ENCODE peak calls at places on chromosomes 6 and 20, in nine cellular contexts. T, D, V, W, U, C, Z, H and O are unnamed samples.
A peak's percentile ranks its signal among the peaks of the same experiment; 100 is the strongest.

GRCh38 chr6:149342525-149342924 is 25.0 kb downstream of the TAB2 start:
- DNase-seq in C (no peak), W (no peak), V (no peak), H (no peak), D (no peak), Z (no peak), T (no peak), U (no peak), O (no peak)

GRCh38 chr6:15504581-15505350 is 158.1 kb downstream of the DTNBP1 start:
- DNase-seq in H (peak; percentile 48), U (peak; percentile 89), T (no peak), D (no peak), V (no peak), W (no peak), C (no peak), Z (no peak), O (peak; percentile 90)

GRCh38 chr6:1679691-1680068 is 70.0 kb downstream of the FOXC1 start:
- DNase-seq in V (no peak), C (no peak), W (no peak), U (no peak), Z (no peak), H (no peak), D (no peak), T (no peak), O (no peak)

GRCh38 chr6:43911625-43912577 is 141.9 kb downstream of the VEGFA start:
- DNase-seq in H (no peak), U (no peak), Z (no peak), D (no peak), T (no peak), W (no peak), V (no peak), C (no peak), O (no peak)

GRCh38 chr20:9348746-9349145 is 165.6 kb upstream of the LAMP5 start:
- DNase-seq in V (no peak), T (no peak), D (no peak), U (no peak), Z (no peak), C (no peak), W (no peak), H (no peak), O (no peak)

GRCh38 chr6:46437671-46438221 is 53.5 kb downstream of the RCAN2 start:
- DNase-seq in T (no peak), V (no peak), U (no peak), Z (no peak), H (no peak), W (no peak), C (no peak), D (no peak), O (no peak)

GRCh38 chr20:11906626-11907480 is 10.8 kb upstream of the BTBD3 start:
- DNase-seq in T (no peak), V (no peak), U (no peak), C (no peak), W (no peak), Z (no peak), H (no peak), D (no peak), O (no peak)

GRCh38 chr6:39092124-39092523 is 22.9 kb downstream of the SAYSD1 start:
- DNase-seq in T (no peak), W (no peak), U (no peak), C (peak; percentile 36), Z (no peak), V (no peak), H (no peak), D (no peak), O (no peak)

GRCh38 chr6:44028767-44029166 is 98.5 kb downstream of the MRPL14 start:
- DNase-seq in D (no peak), C (peak; percentile 56), Z (no peak), V (no peak), H (no peak), W (no peak), U (no peak), T (no peak), O (no peak)

GRCh38 chr6:93820465-93821082 is 401.2 kb upstream of the EPHA7 start:
- DNase-seq in D (no peak), C (no peak), Z (no peak), W (no peak), T (no peak), H (no peak), U (no peak), V (no peak), O (no peak)

GRCh38 chr6:16651871-16652270 is 109.4 kb downstream of the ATXN1 start:
- DNase-seq in H (no peak), C (no peak), Z (no peak), U (no peak), W (no peak), V (no peak), T (no peak), D (no peak), O (no peak)

GRCh38 chr20:50003253-50003656 is 20.5 kb downstream of the SNAI1 start:
- DNase-seq in D (no peak), U (no peak), H (no peak), T (no peak), Z (no peak), W (no peak), C (no peak), V (no peak), O (no peak)

GRCh38 chr6:3311798-3312197 is 53.1 kb downstream of the PSMG4 start:
- DNase-seq in D (no peak), W (no peak), V (no peak), Z (no peak), U (no peak), H (no peak), T (no peak), C (no peak), O (no peak)

GRCh38 chr20:48945840-48946514 is 24.5 kb downstream of the ARFGEF2 start:
- DNase-seq in H (peak; percentile 88), U (no peak), W (no peak), V (no peak), C (no peak), T (no peak), Z (no peak), D (no peak), O (no peak)

GRCh38 chr20:44904377-44904776 is 5.5 kb upstream of the PABPC1L start:
- DNase-seq in T (no peak), Z (no peak), H (no peak), D (no peak), W (no peak), C (no peak), U (no peak), V (no peak), O (no peak)

GRCh38 chr20:3162080-3162611 is 2.5 kb upstream of the FASTKD5 start:
- DNase-seq in V (no peak), Z (no peak), U (no peak), D (no peak), W (no peak), T (no peak), C (no peak), H (no peak), O (peak; percentile 82)

GRCh38 chr6:137698636-137699035 is 168.4 kb upstream of the TNFAIP3 start:
- DNase-seq in D (no peak), Z (no peak), V (no peak), C (no peak), H (peak; percentile 15), W (no peak), T (no peak), U (peak; percentile 46), O (no peak)

GRCh38 chr6:96089173-96089572 is 73.4 kb downstream of the FUT9 start:
- DNase-seq in Z (no peak), D (no peak), H (no peak), T (no peak), C (no peak), U (no peak), W (no peak), V (no peak), O (no peak)

GRCh38 chr6:83221886-83222479 is 28.8 kb downstream of the RWDD2A start:
- DNase-seq in D (no peak), C (no peak), U (no peak), W (no peak), V (no peak), H (no peak), T (no peak), Z (no peak), O (no peak)

GRCh38 chr6:38443341-38443740 is 196.4 kb downstream of the BTBD9 start:
- DNase-seq in H (no peak), Z (no peak), T (no peak), V (no peak), W (no peak), U (no peak), C (no peak), D (no peak), O (no peak)

GRCh38 chr20:19815553-19815991 is 57.5 kb downstream of the RIN2 start:
- DNase-seq in Z (no peak), D (no peak), T (no peak), C (no peak), H (no peak), W (no peak), U (peak; percentile 33), V (peak; percentile 47), O (no peak)

GRCh38 chr20:63696311-63696627 is 183 bp upstream of the TNFRSF6B start:
- DNase-seq in H (peak; percentile 60), D (no peak), U (no peak), C (no peak), T (peak; percentile 54), Z (no peak), V (no peak), W (no peak), O (no peak)
- TF ChIP-seq POLR2A in H (no peak), D (no peak), U (no peak), C (no peak), T (no peak), Z (peak; percentile 15), V (no peak), W (no peak), O (no peak)

GRCh38 chr20:1803216-1804128 is 91.7 kb upstream of the SIRPA start:
- DNase-seq in V (peak; percentile 81), W (peak; percentile 29), D (peak; percentile 93), C (no peak), U (peak; percentile 33), H (peak; percentile 58), Z (no peak), T (peak; percentile 69), O (peak; percentile 90)
- TF ChIP-seq POLR2A in V (no peak), W (no peak), D (peak; percentile 77), C (no peak), U (no peak), H (peak; percentile 63), Z (peak; percentile 73), T (no peak), O (no peak)

DNA sequence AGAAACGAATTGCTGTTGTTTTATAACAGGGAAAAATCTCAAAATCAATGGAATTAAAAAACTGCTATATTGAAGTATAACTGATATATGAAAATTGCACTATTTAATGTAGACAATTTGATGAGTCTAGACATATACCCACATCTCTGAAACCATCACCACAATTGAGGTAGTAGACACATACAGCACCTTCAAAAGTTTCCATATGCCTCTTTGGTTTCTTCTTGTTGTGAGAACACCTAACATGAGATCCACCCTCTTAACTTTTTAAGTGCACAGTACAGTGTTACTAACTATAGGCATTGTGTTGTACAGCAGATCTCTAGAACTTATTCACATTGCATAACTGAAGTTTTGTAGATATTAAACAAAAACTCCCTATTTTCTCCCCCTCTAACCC is 14.0 kb upstream of the SLC17A5 start:
- DNase-seq in C (no peak), U (no peak), T (no peak), V (no peak), H (no peak), D (no peak), Z (no peak), W (no peak), O (no peak)
- TF ChIP-seq POLR2A in C (no peak), U (no peak), T (no peak), V (no peak), H (no peak), D (no peak), Z (no peak), W (no peak), O (no peak)

GRCh38 chr6:158014505-158015187 is 33.0 kb downstream of the SYNJ2 start:
- DNase-seq in H (no peak), C (no peak), T (no peak), V (no peak), U (no peak), D (no peak), W (no peak), Z (no peak), O (no peak)
- TF ChIP-seq POLR2A in H (no peak), C (no peak), T (no peak), V (no peak), U (no peak), D (no peak), W (no peak), Z (no peak), O (no peak)